ENCODE peak calls at places on chromosomes 11 and 22, in five cellular contexts. V, D, I, Y and T are unnamed samples.
A peak's percentile ranks its signal among the peaks of the same experiment; 100 is the strongest.

GRCh38 chr22:26585104-26585790 is 4.7 kb downstream of the TPST2 start:
- DNase-seq in V (peak; percentile 72), D (no peak), I (peak; percentile 31), Y (peak; percentile 41), T (peak; percentile 44)

GRCh38 chr11:130480166-130480565 is 31.7 kb downstream of the ADAMTS15 start:
- DNase-seq in V (no peak), D (no peak), I (no peak), Y (no peak), T (no peak)

GRCh38 chr11:95154514-95154913 is 64.9 kb downstream of the ENDOD1 start:
- DNase-seq in V (no peak), D (no peak), I (peak; percentile 55), Y (peak; percentile 32), T (no peak)

GRCh38 chr11:130655308-130655707 is 206.9 kb downstream of the ADAMTS15 start:
- DNase-seq in V (no peak), D (no peak), I (no peak), Y (no peak), T (no peak)

GRCh38 chr11:110425751-110426545 is 3.8 kb upstream of the FDX1 start:
- DNase-seq in V (no peak), D (no peak), I (no peak), Y (no peak), T (peak; percentile 44)

GRCh38 chr22:36493690-36494110 is 12.3 kb upstream of the TXN2 start:
- DNase-seq in V (peak; percentile 67), D (peak; percentile 70), I (peak; percentile 64), Y (no peak), T (no peak)

GRCh38 chr22:26744892-26745808 is 87.8 kb downstream of the MIAT start:
- DNase-seq in V (no peak), D (no peak), I (no peak), Y (no peak), T (no peak)

GRCh38 chr22:19059481-19060278 is 62.5 kb downstream of the DGCR2 start:
- DNase-seq in V (no peak), D (no peak), I (no peak), Y (no peak), T (no peak)

GRCh38 chr22:31036671-31037550 is 44.2 kb upstream of the SMTN start:
- DNase-seq in V (no peak), D (no peak), I (no peak), Y (no peak), T (no peak)
- TF ChIP-seq CTCF in V (no peak), D (no peak), I (no peak), Y (no peak), T (no peak)

GRCh38 chr11:32302826-32303225 is 132.5 kb downstream of the WT1 start:
- DNase-seq in V (no peak), D (no peak), I (no peak), Y (no peak), T (no peak)

GRCh38 chr11:32297629-32298028 is 137.7 kb downstream of the WT1 start:
- DNase-seq in V (no peak), D (no peak), I (no peak), Y (no peak), T (no peak)
- TF ChIP-seq CTCF in V (peak; percentile 25), D (peak; percentile 24), I (no peak), Y (no peak), T (peak; percentile 16)

GRCh38 chr22:48449466-48450187 is 1378.0 kb downstream of the BRD1 start:
- DNase-seq in V (no peak), D (no peak), I (no peak), Y (no peak), T (no peak)
- TF ChIP-seq CTCF in V (no peak), D (no peak), I (no peak), Y (no peak), T (no peak)

DNA sequence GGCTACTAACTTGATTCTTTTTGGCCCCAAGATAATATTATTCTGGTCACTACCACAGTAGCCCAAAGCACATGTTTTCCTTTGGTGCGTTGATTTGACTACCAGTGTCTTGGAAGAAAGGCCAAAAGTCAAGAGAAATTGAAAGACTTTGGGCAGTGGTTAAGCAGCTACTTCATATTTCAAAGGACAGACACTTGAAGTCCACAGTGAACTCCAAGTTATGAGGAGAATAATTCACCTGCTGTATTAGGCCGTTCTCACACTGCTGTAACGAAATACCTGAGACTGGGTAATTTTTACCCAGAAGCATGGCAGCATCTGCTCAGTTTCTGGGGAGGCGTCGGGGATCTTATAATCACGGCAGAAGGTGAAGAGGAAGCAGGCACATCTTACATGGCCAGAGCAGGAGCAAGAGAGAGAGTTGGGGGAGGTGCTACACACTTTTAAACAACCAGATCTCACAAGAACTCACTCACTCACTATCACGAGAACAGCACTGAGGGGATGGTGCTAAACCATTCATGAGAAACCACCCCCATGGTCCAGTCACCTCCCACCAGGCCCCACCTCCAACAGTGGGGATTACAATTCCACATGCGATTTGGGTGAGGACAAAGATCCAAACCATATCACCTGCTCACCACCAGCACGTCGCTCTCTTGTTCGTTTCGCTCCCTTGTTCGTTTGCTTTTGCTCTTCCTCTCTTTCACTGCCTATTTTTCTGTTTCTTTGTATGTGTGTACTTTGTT is 40.2 kb upstream of the PICALM start:
- DNase-seq in V (no peak), D (no peak), I (no peak), Y (no peak), T (no peak)
- TF ChIP-seq CTCF in V (no peak), D (no peak), I (no peak), Y (no peak), T (no peak)

GRCh38 chr11:10564692-10565318 is 3.7 kb downstream of the LYVE1 start:
- DNase-seq in V (no peak), D (no peak), I (no peak), Y (no peak), T (no peak)
- TF ChIP-seq CTCF in V (peak; percentile 20), D (peak; percentile 41), I (peak; percentile 4), Y (no peak), T (peak; percentile 55)